ENCODE peak calls at places on chromosomes 4 and X, in ten cellular contexts. L is bronchial epithelial cell, H is GM12865, Y is PC-3, X is AG04450, O is fibroblast of lung, K is DND-41, J is coronary artery, Z is heart right ventricle, D is tibial artery. Q is an unnamed sample.

GRCh38 chrX:7852166-7852565 is 9.2 kb downstream of the VCX start:
- DNase-seq in K (no peak), D (no peak), H (no peak), J (no peak), Z (no peak), Y (no peak), O (no peak), X (no peak), L (no peak), Q (no peak)

GRCh38 chr4:139975830-139976272 is 178.1 kb downstream of the MAML3 start:
- DNase-seq in O (peak; percentile 88), Z (no peak), H (peak; percentile 14), Y (peak; percentile 47), J (no peak), L (peak; percentile 83), D (no peak), X (no peak), K (no peak), Q (peak; percentile 82)

GRCh38 chrX:1537031-1537715 is at the start of gene P2RY8:
- DNase-seq in K (peak; percentile 85), O (no peak), H (peak; percentile 89), D (peak; percentile 76), Y (peak; percentile 75), L (peak; percentile 1), J (no peak), X (no peak), Z (peak; percentile 37), Q (peak; percentile 28)

GRCh38 chr4:104966349-104967033 is 180.2 kb upstream of the TET2 start:
- DNase-seq in O (peak; percentile 21), J (no peak), Z (no peak), L (peak; percentile 82), Y (peak; percentile 37), D (no peak), X (no peak), H (peak; percentile 95), K (no peak), Q (peak; percentile 5)

GRCh38 chrX:281166-281999 is at the start of gene PLCXD1:
- DNase-seq in J (no peak), Y (no peak), L (no peak), Z (no peak), O (peak; percentile 66), K (peak; percentile 31), H (peak; percentile 56), D (no peak), X (peak; percentile 21), Q (peak; percentile 48)

GRCh38 chrX:130385520-130385919 is at the start of gene GPR119:
- DNase-seq in O (no peak), H (no peak), J (no peak), L (no peak), D (no peak), X (no peak), Y (no peak), Z (no peak), K (no peak), Q (no peak)

GRCh38 chr4:18105023-18106011 is 83.8 kb upstream of the LCORL start:
- DNase-seq in H (peak; percentile 46), O (peak; percentile 2), D (no peak), L (peak; percentile 65), J (no peak), Z (no peak), Y (peak; percentile 56), X (no peak), K (no peak), Q (no peak)

GRCh38 chr4:10977534-10977933 is 293.0 kb upstream of the CLNK start:
- DNase-seq in O (no peak), X (no peak), J (no peak), H (peak; percentile 34), L (no peak), K (no peak), Y (no peak), Z (no peak), D (no peak), Q (no peak)

GRCh38 chr4:39062094-39062493 is at the start of gene KLHL5:
- DNase-seq in Z (no peak), L (no peak), X (no peak), Y (no peak), H (peak; percentile 19), K (no peak), D (no peak), J (no peak), O (no peak), Q (no peak)

GRCh38 chr4:139704915-139705485 is 39.4 kb downstream of the MGST2 start:
- DNase-seq in D (no peak), H (no peak), O (peak; percentile 10), Z (no peak), L (peak; percentile 28), K (no peak), J (no peak), X (no peak), Y (peak; percentile 10), Q (peak; percentile 26)

GRCh38 chr4:105186701-105187158 is 40.1 kb downstream of the TET2 start:
- DNase-seq in O (peak; percentile 58), Z (peak; percentile 10), Y (peak; percentile 14), L (peak; percentile 55), D (no peak), K (no peak), H (no peak), J (no peak), X (no peak), Q (peak; percentile 65)

GRCh38 chr4:97938141-97938540 is 205.1 kb downstream of the STPG2 start:
- DNase-seq in L (no peak), D (no peak), Z (no peak), Y (no peak), J (no peak), O (no peak), H (no peak), X (no peak), K (no peak), Q (no peak)

GRCh38 chr4:145293658-145294057 is 113.3 kb upstream of the OTUD4 start:
- DNase-seq in O (no peak), Y (peak; percentile 20), H (no peak), L (no peak), X (no peak), D (no peak), Z (no peak), J (no peak), K (no peak), Q (peak; percentile 18)

GRCh38 chr4:159191989-159192388 is 89.1 kb downstream of the RAPGEF2 start:
- DNase-seq in O (peak; percentile 72), Z (no peak), D (no peak), X (no peak), K (no peak), L (peak; percentile 76), H (no peak), Y (peak; percentile 81), J (no peak), Q (peak; percentile 88)

GRCh38 chrX:131818297-131818936 is 204.7 kb upstream of the STK26 start:
- DNase-seq in D (no peak), H (no peak), K (no peak), X (no peak), Z (no peak), O (no peak), J (no peak), Y (peak; percentile 21), L (no peak), Q (no peak)

GRCh38 chrX:131826572-131826971 is 196.5 kb upstream of the STK26 start:
- DNase-seq in K (no peak), H (no peak), Y (no peak), L (no peak), X (no peak), J (no peak), D (no peak), O (no peak), Z (no peak), Q (no peak)

GRCh38 chrX:131827935-131828334 is 195.2 kb upstream of the STK26 start:
- DNase-seq in D (no peak), Z (no peak), L (no peak), K (no peak), H (peak; percentile 58), O (no peak), Y (peak; percentile 55), J (no peak), X (no peak), Q (peak; percentile 43)

GRCh38 chrX:131816551-131817136 is 206.5 kb upstream of the STK26 start:
- DNase-seq in L (no peak), X (no peak), O (no peak), Z (no peak), K (peak; percentile 41), D (no peak), J (no peak), H (peak; percentile 35), Y (peak; percentile 83), Q (no peak)

GRCh38 chrX:131821945-131822622 is 201.0 kb upstream of the STK26 start:
- DNase-seq in J (peak; percentile 87), O (no peak), Y (no peak), X (no peak), D (no peak), K (no peak), Z (no peak), H (peak; percentile 24), L (no peak), Q (no peak)
- TF ChIP-seq CTCF in J (peak; percentile 16), O (no peak), Y (no peak), X (no peak), D (no peak), K (no peak), Z (peak; percentile 26), H (no peak), L (no peak), Q (no peak)

GRCh38 chrX:104285201-104285600 is 30.5 kb upstream of the ESX1 start:
- DNase-seq in K (no peak), H (no peak), O (no peak), Z (no peak), L (no peak), Y (no peak), X (no peak), J (no peak), D (no peak), Q (no peak)

GRCh38 chrX:104284407-104285000 is 29.8 kb upstream of the ESX1 start:
- DNase-seq in K (no peak), L (no peak), D (no peak), Z (no peak), O (no peak), J (no peak), X (no peak), H (no peak), Y (no peak), Q (no peak)

GRCh38 chrX:104288269-104288668 is 33.5 kb upstream of the ESX1 start:
- DNase-seq in D (no peak), Y (no peak), J (no peak), O (no peak), L (no peak), Z (no peak), X (no peak), K (no peak), H (no peak), Q (peak; percentile 1)

GRCh38 chrX:104288961-104289360 is 34.2 kb upstream of the ESX1 start:
- DNase-seq in J (no peak), X (no peak), D (no peak), O (no peak), L (no peak), K (no peak), Z (no peak), Y (no peak), H (no peak), Q (no peak)
- H3K4me3 ChIP-seq in J (no peak overlapping the region), X (no peak overlapping the region), D (no peak overlapping the region), O (no peak overlapping the region), L (no peak overlapping the region), K (no peak overlapping the region), Z (no peak overlapping the region), Y (no peak overlapping the region), H (no peak overlapping the region), Q (no peak overlapping the region)

GRCh38 chrX:47430925-47431324 is 52.1 kb downstream of the ZNF41 start:
- DNase-seq in L (no peak), Y (no peak), Z (no peak), H (no peak), O (no peak), K (no peak), D (no peak), J (no peak), X (no peak), Q (no peak)
- TF ChIP-seq CTCF in L (no peak), Y (no peak), Z (no peak), H (no peak), O (no peak), K (no peak), D (no peak), J (no peak), X (no peak), Q (no peak)

GRCh38 chr4:87932718-87933136 is 42.8 kb upstream of the SPP1 start:
- DNase-seq in Z (no peak), Y (no peak), X (no peak), H (no peak), O (no peak), K (no peak), L (no peak), D (no peak), J (no peak), Q (no peak)
- H3K4me3 ChIP-seq in Z (no peak overlapping the region), Y (no peak overlapping the region), X (no peak overlapping the region), H (no peak overlapping the region), O (no peak overlapping the region), K (no peak overlapping the region), L (no peak overlapping the region), D (no peak overlapping the region), J (no peak overlapping the region), Q (no peak overlapping the region)

Q was measured in cardiac fibroblast.